ENCODE peak calls at places on chromosomes 13 and 19, in five cellular contexts. One of them, this sample, is unnamed.

GRCh38 chr19:43707158-43707712 is 8.6 kb upstream of the IRGC start:
- DNase-seq in AG08395: no peak
- DNase-seq in T-helper 2 cell: no peak
- DNase-seq in HS-5: no peak
- DNase-seq in H7: no peak
- DNase-seq in this sample: no peak

GRCh38 chr19:11446652-11447301 is 11.3 kb downstream of the PRKCSH start:
- DNase-seq in H7: peak
- DNase-seq in HS-5: no peak
- DNase-seq in AG08395: peak
- DNase-seq in T-helper 2 cell: peak
- DNase-seq in this sample: peak

GRCh38 chr13:110126391-110126961 is 180.5 kb downstream of the COL4A1 start:
- DNase-seq in H7: peak
- DNase-seq in HS-5: no peak
- DNase-seq in AG08395: peak
- DNase-seq in T-helper 2 cell: no peak
- DNase-seq in this sample: peak

GRCh38 chr13:20398459-20398858 is 127.2 kb downstream of the CRYL1 start:
- DNase-seq in T-helper 2 cell: no peak
- DNase-seq in HS-5: no peak
- DNase-seq in AG08395: no peak
- DNase-seq in H7: no peak
- DNase-seq in this sample: no peak

GRCh38 chr13:25727250-25727649 is 324.6 kb downstream of the SHISA2 start:
- DNase-seq in AG08395: no peak
- DNase-seq in H7: no peak
- DNase-seq in T-helper 2 cell: no peak
- DNase-seq in HS-5: no peak
- DNase-seq in this sample: no peak

GRCh38 chr13:109610517-109610916 is 175.9 kb downstream of the IRS2 start:
- DNase-seq in H7: peak
- DNase-seq in HS-5: no peak
- DNase-seq in AG08395: no peak
- DNase-seq in T-helper 2 cell: no peak
- DNase-seq in this sample: peak

GRCh38 chr19:39398297-39398864 is 7.2 kb downstream of the MED29 start:
- DNase-seq in AG08395: peak
- DNase-seq in T-helper 2 cell: peak
- DNase-seq in H7: no peak
- DNase-seq in HS-5: no peak
- DNase-seq in this sample: no peak

GRCh38 chr19:35138305-35138799 is 272 bp upstream of the FXYD1 start:
- DNase-seq in T-helper 2 cell: no peak
- DNase-seq in AG08395: no peak
- DNase-seq in H7: peak
- DNase-seq in HS-5: no peak
- DNase-seq in this sample: no peak